ENCODE peak calls at places on chromosomes 6 and 20, in four cellular contexts. D, T, R and V are unnamed samples.
A peak's percentile ranks its signal among the peaks of the same experiment; 100 is the strongest.

GRCh38 chr6:26195924-26196845 is 109.0 kb downstream of the HFE start:
- DNase-seq in D (peak; percentile 39), T (no peak), R (no peak), V (no peak)

GRCh38 chr6:84764332-84765049 is at the start of gene TBX18:
- DNase-seq in D (peak; percentile 35), T (peak; percentile 94), R (no peak), V (peak; percentile 97)

GRCh38 chr6:53651149-53651763 is 14.3 kb downstream of the KLHL31 start:
- DNase-seq in D (peak; percentile 89), T (peak; percentile 44), R (no peak), V (peak; percentile 52)

GRCh38 chr6:20660534-20660933 is 126.3 kb downstream of the CDKAL1 start:
- DNase-seq in D (no peak), T (no peak), R (no peak), V (no peak)

GRCh38 chr20:51134405-51134804 is 111.5 kb upstream of the KCNG1 start:
- DNase-seq in D (no peak), T (no peak), R (no peak), V (no peak)

GRCh38 chr20:25512709-25513108 is 72.6 kb downstream of the NINL start:
- DNase-seq in D (no peak), T (no peak), R (no peak), V (no peak)

GRCh38 chr20:31570735-31571617 is 34.1 kb upstream of the ID1 start:
- DNase-seq in D (peak; percentile 33), T (no peak), R (no peak), V (no peak)

GRCh38 chr20:56483970-56484369 is 15.5 kb downstream of the RTF2 start:
- DNase-seq in D (no peak), T (no peak), R (no peak), V (no peak)

GRCh38 chr20:12067686-12068085 is 150.0 kb downstream of the BTBD3 start:
- DNase-seq in D (no peak), T (no peak), R (no peak), V (no peak)

GRCh38 chr20:48076247-48076646 is 291.0 kb upstream of the SULF2 start:
- DNase-seq in D (no peak), T (no peak), R (no peak), V (no peak)

GRCh38 chr20:37757550-37757949 is 63.7 kb downstream of the CTNNBL1 start:
- DNase-seq in D (no peak), T (no peak), R (no peak), V (peak; percentile 17)

GRCh38 chr6:74651948-74652347 is 553.9 kb downstream of the COL12A1 start:
- DNase-seq in D (no peak), T (no peak), R (no peak), V (no peak)

GRCh38 chr6:128655978-128656498 is 135.6 kb upstream of the PTPRK start:
- DNase-seq in D (no peak), T (no peak), R (peak; percentile 33), V (no peak)

GRCh38 chr6:143136647-143137046 is 76.0 kb downstream of the AIG1 start:
- DNase-seq in D (no peak), T (no peak), R (no peak), V (no peak)

GRCh38 chr6:157488058-157488457 is 107.1 kb downstream of the ZDHHC14 start:
- DNase-seq in D (no peak), T (no peak), R (no peak), V (no peak)

GRCh38 chr6:43996614-43997341 is 130.5 kb downstream of the MRPL14 start:
- DNase-seq in D (no peak), T (no peak), R (no peak), V (no peak)

GRCh38 chr20:43751167-43752050 is 24.6 kb upstream of the GTSF1L start:
- DNase-seq in D (no peak), T (no peak), R (peak; percentile 99), V (no peak)

GRCh38 chr6:56168601-56169000 is 78.8 kb downstream of the COL21A1 start:
- DNase-seq in D (no peak), T (no peak), R (no peak), V (no peak)

GRCh38 chr20:23161244-23161875 is 75.2 kb upstream of the CD93 start:
- DNase-seq in D (no peak), T (peak; percentile 28), R (no peak), V (no peak)

GRCh38 chr20:36145877-36146707 is 8.4 kb upstream of the EPB41L1 start:
- DNase-seq in D (no peak), T (no peak), R (no peak), V (no peak)

GRCh38 chr20:41348430-41349172 is 8.0 kb downstream of the LPIN3 start:
- DNase-seq in D (no peak), T (no peak), R (no peak), V (no peak)

GRCh38 chr6:33029297-33030184 is 20.1 kb upstream of the HLA-DOA start:
- DNase-seq in D (no peak), T (no peak), R (peak; percentile 94), V (no peak)

GRCh38 chr6:157893238-157893637 is 70.2 kb downstream of the SNX9 start:
- DNase-seq in D (no peak), T (no peak), R (no peak), V (no peak)

GRCh38 chr6:151240861-151241642 is 1.3 kb downstream of the AKAP12 start:
- DNase-seq in D (no peak), T (no peak), R (no peak), V (peak; percentile 50)

GRCh38 chr6:34955447-34955846 is 66.4 kb downstream of the ANKS1A start:
- DNase-seq in D (no peak), T (no peak), R (no peak), V (no peak)

GRCh38 chr6:130322673-130323268 is 43.0 kb upstream of the TMEM200A start:
- DNase-seq in D (peak; percentile 55), T (peak; percentile 25), R (peak; percentile 17), V (peak; percentile 23)

GRCh38 chr6:39137235-39137634 is 22.2 kb upstream of the SAYSD1 start:
- DNase-seq in D (peak; percentile 54), T (peak; percentile 60), R (no peak), V (peak; percentile 69)

GRCh38 chr6:165001502-165002157 is 307.8 kb downstream of the C6orf118 start:
- DNase-seq in D (no peak), T (no peak), R (no peak), V (no peak)

GRCh38 chr6:37965964-37966676 is 146.6 kb downstream of the ZFAND3 start:
- DNase-seq in D (peak; percentile 15), T (no peak), R (no peak), V (no peak)

GRCh38 chr20:48287552-48288170 is 502.4 kb upstream of the SULF2 start:
- DNase-seq in D (no peak), T (no peak), R (no peak), V (no peak)

GRCh38 chr6:132247381-132248159 is 153.7 kb downstream of the MOXD1 start:
- DNase-seq in D (no peak), T (no peak), R (no peak), V (no peak)

GRCh38 chr6:13485923-13486557 is 1.4 kb downstream of the GFOD1 start:
- DNase-seq in D (peak; percentile 43), T (peak; percentile 71), R (no peak), V (peak; percentile 32)

GRCh38 chr6:107800564-107801164 is 23.4 kb downstream of the SCML4 start:
- DNase-seq in D (peak; percentile 19), T (no peak), R (no peak), V (no peak)

GRCh38 chr20:58978351-58979190 is 2.5 kb upstream of the NELFCD start:
- DNase-seq in D (no peak), T (no peak), R (no peak), V (no peak)

GRCh38 chr6:7587631-7588100 is 2.3 kb upstream of the SNRNP48 start:
- DNase-seq in D (no peak), T (no peak), R (no peak), V (no peak)
- TF ChIP-seq TCF7 in D (no peak), T (no peak), R (no peak), V (no peak)

GRCh38 chr6:1597924-1598323 is 11.8 kb upstream of the FOXC1 start:
- DNase-seq in D (peak; percentile 37), T (no peak), R (no peak), V (no peak)
- TF ChIP-seq TCF7 in D (no peak), T (no peak), R (no peak), V (no peak)

GRCh38 chr6:18155273-18155863 is at the start of gene KDM1B:
- DNase-seq in D (peak; percentile 96), T (peak; percentile 100), R (peak; percentile 86), V (peak; percentile 99)

GRCh38 chr6:18155864-18156396 is 708 bp downstream of the KDM1B start:
- DNase-seq in D (peak; percentile 85), T (peak; percentile 63), R (peak; percentile 55), V (peak; percentile 76)

GRCh38 chr6:18151801-18152200 is 3.1 kb downstream of the TPMT start:
- DNase-seq in D (no peak), T (no peak), R (no peak), V (no peak)

GRCh38 chr6:18153311-18153703 is 1.6 kb downstream of the TPMT start:
- DNase-seq in D (no peak), T (no peak), R (no peak), V (no peak)

DNA sequence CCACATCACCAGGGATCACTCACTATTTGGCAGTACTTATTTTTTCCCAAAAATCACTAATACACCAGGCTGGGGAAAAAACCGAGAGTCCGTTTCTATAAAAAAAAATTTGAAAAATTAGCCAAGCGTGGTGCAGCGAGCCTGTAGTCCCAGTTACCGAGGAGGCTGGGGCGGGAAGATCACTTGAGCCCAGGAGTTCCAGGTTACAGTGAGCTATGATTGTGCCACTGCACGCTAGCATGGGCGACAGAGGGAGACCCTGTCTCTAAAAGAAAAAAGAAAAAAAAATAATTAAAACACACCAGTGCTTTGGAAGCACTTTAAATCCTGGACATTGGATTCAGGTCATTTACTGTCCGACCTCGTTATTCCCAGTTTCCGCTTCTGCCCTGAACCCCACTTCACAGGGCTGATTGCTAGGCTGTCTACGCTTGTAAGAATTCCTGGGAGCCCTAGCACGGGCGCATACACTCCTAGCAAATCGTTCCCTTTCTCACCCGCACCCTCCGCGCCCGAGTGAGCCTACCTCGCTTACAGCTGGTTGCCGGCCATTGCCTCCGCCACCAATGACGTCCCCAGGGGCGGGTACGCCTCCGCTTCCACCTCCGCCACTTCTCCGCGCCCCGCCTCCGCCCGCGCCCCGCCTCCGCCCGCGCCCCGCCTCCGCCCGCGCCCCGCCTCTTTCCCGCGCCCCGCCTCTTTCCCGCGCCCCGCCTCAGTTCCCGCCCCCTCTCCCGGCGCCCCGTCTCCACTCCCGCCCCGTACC is at the start of gene TPMT:
- DNase-seq in D (no peak), T (no peak), R (no peak), V (no peak)
- TF ChIP-seq TCF7 in D (no peak), T (no peak), R (no peak), V (no peak)

GRCh38 chr6:28657756-28658465 is 132.2 kb downstream of the GPX5 start:
- DNase-seq in D (peak; percentile 61), T (peak; percentile 64), R (peak; percentile 44), V (peak; percentile 67)
- TF ChIP-seq TCF7 in D (no peak), T (no peak), R (no peak), V (no peak)

GRCh38 chr6:167726043-167726442 is 100.7 kb upstream of the AFDN start:
- DNase-seq in D (no peak), T (no peak), R (no peak), V (no peak)
- TF ChIP-seq TCF7 in D (no peak), T (no peak), R (no peak), V (no peak)

DNA sequence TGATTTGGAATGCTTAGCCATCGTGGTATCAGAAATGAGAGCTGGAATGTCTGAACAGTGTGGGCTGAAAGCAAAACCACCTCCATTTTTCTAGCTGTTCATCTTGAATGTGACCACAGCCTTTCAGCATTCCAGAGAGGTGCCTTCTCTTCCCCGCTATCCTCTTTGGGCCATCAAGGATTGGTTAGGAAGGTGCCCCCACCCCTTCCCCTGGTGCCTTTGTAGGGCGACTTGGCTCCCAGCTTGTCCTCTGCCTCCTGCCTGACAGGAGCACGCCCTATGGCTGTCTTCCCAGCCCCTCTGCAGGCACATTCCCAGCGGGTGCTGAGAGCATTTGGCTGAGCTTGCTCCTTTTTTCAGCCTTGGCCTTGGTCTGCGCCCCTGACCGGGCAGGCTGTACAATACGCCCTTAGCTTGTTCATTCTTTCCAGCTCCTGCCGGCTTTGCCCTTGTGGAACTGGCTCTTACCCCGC is 97.5 kb downstream of the ARMC2 start:
- DNase-seq in D (no peak), T (no peak), R (no peak), V (peak; percentile 28)
- TF ChIP-seq TCF7 in D (no peak), T (no peak), R (no peak), V (no peak)